ENCODE peak calls at places on chromosomes 1 and 21, in six cellular contexts. L, F, X, K, G and C are unnamed samples.

GRCh38 chr1:39196244-39197215 is 8.0 kb upstream of the MACF1 start:
- DNase-seq in G (no peak), L (peak), F (peak), K (no peak), X (no peak), C (no peak)

GRCh38 chr1:222546548-222547259 is 1.2 kb downstream of the HHIPL2 start:
- DNase-seq in K (no peak), L (no peak), G (no peak), X (peak), F (peak), C (no peak)

GRCh38 chr1:55472784-55473183 is 257.6 kb upstream of the USP24 start:
- DNase-seq in K (no peak), X (peak), F (peak), G (no peak), L (no peak), C (no peak)

GRCh38 chr1:57517587-57518397 is 93.9 kb upstream of the DAB1 start:
- DNase-seq in G (no peak), K (no peak), X (peak), L (no peak), F (no peak), C (no peak)

GRCh38 chr21:29604096-29604495 is 305.4 kb downstream of the BACH1 start:
- DNase-seq in K (no peak), X (no peak), F (no peak), G (no peak), L (no peak), C (no peak)

GRCh38 chr1:47809301-47810084 is 187.7 kb downstream of the TRABD2B start:
- DNase-seq in F (no peak), G (no peak), K (no peak), X (peak), L (no peak), C (peak)

GRCh38 chr1:161020573-161021167 is at the start of gene F11R:
- DNase-seq in G (peak), X (peak), F (peak), K (peak), L (no peak), C (peak)

GRCh38 chr1:228778466-228778865 is 43.2 kb downstream of the RHOU start:
- DNase-seq in K (no peak), L (no peak), X (no peak), G (no peak), F (no peak), C (no peak)

GRCh38 chr1:176073524-176074157 is 133.4 kb downstream of the COP1 start:
- DNase-seq in L (no peak), G (no peak), K (peak), X (peak), F (peak), C (no peak)

GRCh38 chr1:213123532-213123931 is 72.5 kb downstream of the RPS6KC1 start:
- DNase-seq in G (no peak), L (no peak), K (no peak), F (peak), X (no peak), C (no peak)

GRCh38 chr1:234435620-234436019 is 43.4 kb downstream of the TARBP1 start:
- DNase-seq in G (no peak), K (no peak), F (no peak), X (no peak), L (no peak), C (no peak)

GRCh38 chr1:28241633-28242241 is 5.8 kb downstream of the ATP5IF1 start:
- DNase-seq in K (no peak), L (no peak), X (no peak), F (no peak), G (no peak), C (no peak)

GRCh38 chr1:93427656-93428055 is 20.3 kb upstream of the FNBP1L start:
- DNase-seq in K (no peak), G (no peak), L (no peak), F (no peak), X (no peak), C (no peak)

GRCh38 chr1:55317673-55318072 is 102.5 kb upstream of the USP24 start:
- DNase-seq in K (no peak), X (no peak), L (no peak), F (no peak), G (no peak), C (no peak)

GRCh38 chr1:231241751-231242150 is 739 bp downstream of the GNPAT start:
- DNase-seq in G (no peak), X (no peak), K (peak), F (peak), L (no peak), C (no peak)

GRCh38 chr1:236603896-236604217 is 459 bp downstream of the HEATR1 start:
- DNase-seq in F (peak), K (peak), X (peak), L (no peak), G (no peak), C (no peak)

GRCh38 chr21:45852886-45853400 is 128.6 kb upstream of the COL6A1 start:
- DNase-seq in G (no peak), L (no peak), F (no peak), X (no peak), K (no peak), C (no peak)

GRCh38 chr1:196866974-196867373 is 20.9 kb upstream of the CFHR4 start:
- DNase-seq in K (no peak), X (no peak), F (no peak), G (no peak), L (no peak), C (no peak)

GRCh38 chr21:41901099-41901498 is 22.0 kb upstream of the PRDM15 start:
- DNase-seq in F (no peak), K (no peak), L (no peak), X (no peak), G (no peak), C (no peak)

GRCh38 chr1:150974580-150975478 is at the start of gene CERS2:
- DNase-seq in X (peak), L (peak), G (peak), F (peak), K (peak), C (peak)

GRCh38 chr1:36692465-36692864 is 209.8 kb upstream of the CSF3R start:
- DNase-seq in L (no peak), K (no peak), G (no peak), X (no peak), F (no peak), C (no peak)

GRCh38 chr1:205575294-205575885 is 56.4 kb downstream of the ELK4 start:
- DNase-seq in F (no peak), X (no peak), K (peak), G (peak), L (no peak), C (no peak)

GRCh38 chr1:119987112-119987511 is 82.3 kb downstream of the NOTCH2 start:
- DNase-seq in X (peak), F (peak), G (no peak), L (no peak), K (no peak), C (no peak)

GRCh38 chr1:76294470-76295194 is 220.1 kb downstream of the ST6GALNAC3 start:
- DNase-seq in G (no peak), F (no peak), K (no peak), X (no peak), L (no peak), C (no peak)

GRCh38 chr1:85576642-85577420 is 3.7 kb upstream of the CCN1 start:
- DNase-seq in K (peak), X (peak), L (no peak), G (peak), F (peak), C (peak)

GRCh38 chr21:45383615-45384201 is 21.3 kb upstream of the COL18A1 start:
- DNase-seq in X (peak), L (no peak), K (no peak), F (no peak), G (peak), C (peak)

GRCh38 chr21:44742418-44743153 is 31.2 kb upstream of the TSPEAR start:
- DNase-seq in K (no peak), F (peak), G (no peak), X (no peak), L (no peak), C (no peak)

GRCh38 chr1:176058686-176059085 is 148.4 kb downstream of the COP1 start:
- DNase-seq in K (no peak), F (no peak), L (no peak), X (peak), G (no peak), C (no peak)

GRCh38 chr1:92795166-92795565 is 10.3 kb upstream of the EVI5 start:
- DNase-seq in L (no peak), K (no peak), F (peak), G (no peak), X (no peak), C (no peak)

GRCh38 chr1:224525411-224526040 is 90.6 kb upstream of the CNIH3 start:
- DNase-seq in F (peak), L (no peak), X (no peak), G (no peak), K (no peak), C (no peak)

GRCh38 chr21:27379381-27379780 is 412.5 kb upstream of the ADAMTS5 start:
- DNase-seq in L (no peak), X (no peak), K (no peak), F (peak), G (no peak), C (no peak)

GRCh38 chr1:23027352-23027907 is 8.2 kb downstream of the KDM1A start:
- DNase-seq in X (no peak), L (no peak), F (no peak), K (no peak), G (no peak), C (no peak)

GRCh38 chr1:23026573-23026972 is 7.3 kb downstream of the KDM1A start:
- DNase-seq in G (no peak), L (no peak), X (no peak), K (no peak), F (peak), C (no peak)

DNA sequence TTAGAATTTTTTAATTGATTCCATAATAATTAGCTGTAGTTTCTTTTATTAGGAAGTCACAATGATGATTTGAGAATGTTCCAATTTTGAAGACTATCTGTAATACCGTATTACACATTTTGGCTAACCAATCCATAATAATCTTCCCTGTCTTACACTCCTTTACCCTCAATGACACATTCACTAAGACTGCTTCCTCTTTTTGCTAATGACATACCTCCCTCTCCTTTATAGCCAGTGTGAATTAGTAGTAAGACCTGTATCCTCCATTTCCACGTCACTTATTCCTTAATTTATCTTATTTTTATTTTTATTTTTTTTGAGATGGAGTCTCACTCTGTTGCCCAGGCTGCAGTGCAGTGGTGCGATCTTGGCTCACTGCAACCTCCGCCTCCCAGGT is 10.1 kb downstream of the KDM1A start:
- DNase-seq in K (no peak), X (no peak), G (no peak), L (no peak), F (peak), C (no peak)
- H3K4me3 ChIP-seq in K (no peak), X (no peak), G (no peak), L (no peak), F (no peak), C (no peak)

DNA sequence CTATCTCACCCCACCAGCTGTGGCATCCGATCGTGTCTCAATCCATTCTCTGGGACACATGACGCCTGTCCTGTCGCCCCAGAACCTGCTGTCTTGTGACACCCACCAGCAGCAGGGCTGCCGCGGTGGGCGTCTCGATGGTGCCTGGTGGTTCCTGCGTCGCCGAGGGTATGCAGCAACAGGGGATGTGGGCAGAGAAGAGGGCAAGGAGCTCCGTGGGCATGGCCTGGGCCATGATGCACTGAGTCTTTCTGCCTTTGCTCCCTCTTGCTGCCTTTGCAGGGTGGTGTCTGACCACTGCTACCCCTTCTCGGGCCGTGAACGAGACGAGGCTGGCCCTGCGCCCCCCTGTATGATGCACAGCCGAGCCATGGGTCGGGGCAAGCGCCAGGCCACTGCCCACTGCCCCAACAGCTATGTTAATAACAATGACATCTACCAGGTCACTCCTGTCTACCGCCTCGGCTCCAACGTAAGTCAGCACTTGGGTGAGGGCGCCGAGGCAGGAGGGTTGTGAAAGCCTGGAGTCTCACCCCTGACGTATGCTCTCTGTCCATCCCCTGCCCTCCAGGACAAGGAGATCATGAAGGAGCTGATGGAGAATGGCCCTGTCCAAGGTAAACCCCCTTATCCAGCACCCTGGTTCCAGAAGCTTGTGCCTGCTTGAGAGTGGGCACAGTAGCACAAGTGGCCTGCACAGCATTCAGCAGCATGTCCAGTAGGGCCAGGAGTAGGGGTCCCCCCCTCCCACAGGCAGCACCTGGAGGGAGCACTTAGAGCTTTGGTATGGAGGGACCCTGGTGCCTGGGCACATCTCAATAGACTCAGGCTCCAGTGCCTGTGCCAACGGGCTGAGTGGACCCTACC is 8.8 kb downstream of the TINAGL1 start:
- DNase-seq in L (no peak), K (no peak), X (no peak), F (no peak), G (peak), C (no peak)
- H3K27ac ChIP-seq in L (no peak), K (no peak), X (no peak), F (no peak), G (peak), C (peak)

GRCh38 chr1:15206418-15207030 is 40.5 kb upstream of the FHAD1 start:
- DNase-seq in F (no peak), L (no peak), G (peak), K (no peak), X (no peak), C (peak)
- H3K4me3 ChIP-seq in F (no peak), L (no peak), G (no peak), K (no peak), X (no peak), C (no peak)

GRCh38 chr1:114126696-114127095 is 27.0 kb downstream of the SYT6 start:
- DNase-seq in F (no peak), X (no peak), L (no peak), G (no peak), K (no peak), C (no peak)
- H3K27ac ChIP-seq in F (no peak), X (no peak), L (no peak), G (peak), K (no peak), C (no peak)

GRCh38 chr1:202007703-202008489 is 2.5 kb upstream of the ELF3 start:
- DNase-seq in G (peak), L (no peak), X (peak), F (no peak), K (peak), C (no peak)

GRCh38 chr1:202007279-202007678 is 3.1 kb upstream of the ELF3 start:
- DNase-seq in K (peak), X (peak), G (no peak), F (no peak), L (no peak), C (no peak)

GRCh38 chr1:202010042-202011015 is at the start of gene ELF3:
- DNase-seq in F (no peak), X (peak), G (peak), K (peak), L (no peak), C (no peak)

GRCh38 chr1:202011994-202012393 is 1.6 kb downstream of the ELF3 start:
- DNase-seq in K (peak), F (no peak), L (no peak), X (no peak), G (no peak), C (no peak)

DNA sequence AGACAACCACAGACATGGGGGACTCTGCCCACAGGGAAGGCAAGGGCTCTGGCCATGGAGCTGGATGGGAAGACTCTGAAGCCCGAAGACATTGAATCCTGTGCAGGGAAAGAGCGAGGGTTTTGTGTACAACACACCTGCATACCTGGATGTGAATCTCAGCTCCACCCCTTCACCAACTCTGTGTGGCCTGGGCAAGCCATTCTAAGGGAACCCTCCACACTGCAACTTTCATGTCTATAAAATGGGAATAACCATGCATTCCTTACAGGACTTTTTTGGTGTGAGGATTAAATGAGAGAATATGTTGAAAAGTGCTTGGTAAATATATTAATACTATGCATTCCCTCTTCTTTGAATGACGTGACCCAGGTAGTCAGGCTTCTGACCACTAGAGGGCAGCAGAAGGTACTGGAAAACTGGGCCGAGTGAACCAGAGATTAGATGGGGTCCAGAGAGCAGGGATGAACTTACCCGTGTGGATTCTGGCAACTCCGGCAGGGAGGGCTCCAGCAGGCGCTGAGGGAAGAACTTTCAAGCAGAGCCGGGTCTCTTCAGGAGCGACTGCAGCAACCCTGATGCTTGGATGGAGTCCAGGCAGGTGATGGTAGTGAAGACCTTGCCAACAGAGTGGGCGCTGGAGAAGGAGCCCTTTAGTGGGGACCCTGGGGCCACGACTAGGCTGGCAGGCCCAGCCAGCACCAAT is 908 bp upstream of the ELF3 start:
- DNase-seq in G (no peak), X (peak), F (peak), L (peak), K (peak), C (peak)
- H3K4me3 ChIP-seq in G (peak), X (no peak), F (no peak), L (no peak), K (peak), C (no peak)

GRCh38 chr21:32524010-32524719 is 61.2 kb downstream of the TCP10L start:
- DNase-seq in G (no peak), F (peak), X (peak), K (no peak), L (no peak), C (no peak)
- H3K27ac ChIP-seq in G (peak), F (peak), X (no peak), K (no peak), L (no peak), C (peak)